ENCODE peak calls at places on chromosomes 11 and 22, in four cellular contexts. H is HTR-8/SVneo, T is dorsolateral prefrontal cortex, W is neuronal stem cell. D is an unnamed sample.

GRCh38 chr22:42074846-42075245 is 798 bp downstream of the PHETA2 start:
- DNase-seq in H (no peak), T (no peak), W (no peak), D (no peak)

GRCh38 chr22:19058713-19059451 is 63.3 kb downstream of the DGCR2 start:
- DNase-seq in H (no peak), T (no peak), W (no peak), D (no peak)

GRCh38 chr11:43504316-43504950 is 145.7 kb downstream of the TTC17 start:
- DNase-seq in H (peak), T (no peak), W (no peak), D (no peak)

GRCh38 chr11:70611166-70611565 is 212.8 kb downstream of the CTTN start:
- DNase-seq in H (no peak), T (no peak), W (no peak), D (no peak)

GRCh38 chr11:130840683-130841082 is 75.6 kb downstream of the SNX19 start:
- DNase-seq in H (no peak), T (no peak), W (no peak), D (no peak)

GRCh38 chr11:15819679-15820286 is 536.6 kb downstream of the SOX6 start:
- DNase-seq in H (peak), T (peak), W (no peak), D (no peak)

GRCh38 chr22:40890881-40891280 is 29.0 kb upstream of the DNAJB7 start:
- DNase-seq in H (no peak), T (no peak), W (no peak), D (no peak)

GRCh38 chr22:31646186-31647019 is 15.6 kb downstream of the PISD start:
- DNase-seq in H (peak), T (no peak), W (no peak), D (no peak)

GRCh38 chr11:68354181-68354872 is 41.9 kb downstream of the LRP5 start:
- DNase-seq in H (peak), T (no peak), W (no peak), D (no peak)

GRCh38 chr11:15845261-15845660 is 511.1 kb downstream of the SOX6 start:
- DNase-seq in H (no peak), T (peak), W (peak), D (no peak)

GRCh38 chr11:363948-364761 is 5.1 kb upstream of the B4GALNT4 start:
- DNase-seq in H (peak), T (peak), W (no peak), D (peak)

GRCh38 chr11:34425863-34426262 is 12.9 kb upstream of the CAT start:
- DNase-seq in H (no peak), T (no peak), W (no peak), D (no peak)

GRCh38 chr11:80462211-80462610 is 1021.4 kb upstream of the TENM4 start:
- DNase-seq in H (no peak), T (no peak), W (no peak), D (no peak)

GRCh38 chr11:15035283-15035682 is 38.1 kb upstream of the CALCB start:
- DNase-seq in H (no peak), T (no peak), W (no peak), D (no peak)

GRCh38 chr11:14908214-14908880 is 16.3 kb upstream of the CYP2R1 start:
- DNase-seq in H (no peak), T (no peak), W (no peak), D (no peak)

GRCh38 chr11:6705905-6706535 is 22.9 kb upstream of the MRPL17 start:
- DNase-seq in H (peak), T (no peak), W (peak), D (peak)

GRCh38 chr22:23524226-23524625 is 55.9 kb downstream of the IGLL1 start:
- DNase-seq in H (no peak), T (no peak), W (no peak), D (no peak)

GRCh38 chr22:28268176-28268575 is 349.1 kb upstream of the PITPNB start:
- DNase-seq in H (no peak), T (no peak), W (no peak), D (no peak)

GRCh38 chr11:111107501-111107900 is 138.0 kb upstream of the POU2AF2 start:
- DNase-seq in H (no peak), T (no peak), W (no peak), D (no peak)

GRCh38 chr11:94134651-94135512 is 6.2 kb downstream of the PANX1 start:
- DNase-seq in H (no peak), T (no peak), W (no peak), D (no peak)

GRCh38 chr11:35962373-35963138 is 18.7 kb downstream of the LDLRAD3 start:
- DNase-seq in H (no peak), T (no peak), W (no peak), D (no peak)

GRCh38 chr11:62574363-62575057 is 819 bp upstream of the EEF1G start:
- DNase-seq in H (peak), T (no peak), W (no peak), D (no peak)

GRCh38 chr11:2213890-2214526 is 42.4 kb upstream of the TH start:
- DNase-seq in H (no peak), T (peak), W (no peak), D (no peak)

GRCh38 chr11:69504127-69504526 is 22.7 kb downstream of the LINC01488 start:
- DNase-seq in H (no peak), T (no peak), W (no peak), D (no peak)

GRCh38 chr11:112318193-112318592 is 57.5 kb upstream of the PLET1 start:
- DNase-seq in H (peak), T (no peak), W (no peak), D (no peak)

GRCh38 chr22:39520874-39521857 is 804 bp downstream of the ATF4 start:
- DNase-seq in H (no peak), T (peak), W (no peak), D (peak)

GRCh38 chr22:22712666-22713365 is 68.4 kb downstream of the GGTLC2 start:
- DNase-seq in H (no peak), T (no peak), W (no peak), D (no peak)

GRCh38 chr22:41021039-41021654 is 70.0 kb downstream of the RBX1 start:
- DNase-seq in H (no peak), T (no peak), W (no peak), D (no peak)

GRCh38 chr11:12897390-12897789 is 111.7 kb upstream of the RASSF10 start:
- DNase-seq in H (no peak), T (no peak), W (no peak), D (no peak)

GRCh38 chr11:61893981-61894380 is 2.6 kb upstream of the FADS3 start:
- DNase-seq in H (no peak), T (no peak), W (no peak), D (no peak)

GRCh38 chr11:119745112-119745511 is 16.1 kb upstream of the NECTIN1 start:
- DNase-seq in H (no peak), T (no peak), W (no peak), D (no peak)

GRCh38 chr11:83161610-83162199 is 4.8 kb downstream of the PCF11 start:
- DNase-seq in H (no peak), T (no peak), W (no peak), D (no peak)